ENCODE peak calls at places on chromosomes 7 and 10, in four cellular contexts. F is NCI-H2029 treated with DMSO at 0.1 percent for 48 hours; A is SW480; I is CD8-positive, alpha-beta T cell. H is an unnamed sample.

GRCh38 chr10:34254596-34254995 is 560.5 kb downstream of the PARD3 start:
- DNase-seq in F (no peak), A (peak; percentile 60), I (no peak), H (no peak)

GRCh38 chr10:64636461-64636860 is 1115.3 kb downstream of the REEP3 start:
- DNase-seq in F (no peak), A (no peak), I (no peak), H (no peak)

GRCh38 chr10:36464291-36464690 is 661.1 kb upstream of the ANKRD30A start:
- DNase-seq in F (no peak), A (no peak), I (no peak), H (no peak)

GRCh38 chr7:2810682-2811471 is 33.2 kb downstream of the GNA12 start:
- DNase-seq in F (no peak), A (no peak), I (no peak), H (no peak)

GRCh38 chr10:29998142-29998808 is 61.1 kb downstream of the JCAD start:
- DNase-seq in F (peak; percentile 5), A (peak; percentile 59), I (peak; percentile 60), H (peak; percentile 16)

GRCh38 chr10:77363197-77363596 is 274.4 kb downstream of the KCNMA1 start:
- DNase-seq in F (no peak), A (no peak), I (no peak), H (no peak)

GRCh38 chr10:96743988-96744585 is 23.8 kb upstream of the PIK3AP1 start:
- DNase-seq in F (no peak), A (no peak), I (no peak), H (no peak)

GRCh38 chr7:21507627-21508343 is 35.1 kb upstream of the DNAH11 start:
- DNase-seq in F (peak; percentile 2), A (no peak), I (no peak), H (no peak)

GRCh38 chr7:110534241-110534931 is 556.5 kb upstream of the LRRN3 start:
- DNase-seq in F (no peak), A (no peak), I (no peak), H (no peak)

GRCh38 chr7:83486536-83486935 is 162.4 kb downstream of the SEMA3E start:
- DNase-seq in F (no peak), A (no peak), I (no peak), H (no peak)

GRCh38 chr10:91307489-91307888 is 87.0 kb downstream of the PCGF5 start:
- DNase-seq in F (no peak), A (no peak), I (no peak), H (no peak)

GRCh38 chr10:36018996-36019395 is 376.9 kb upstream of the FZD8 start:
- DNase-seq in F (no peak), A (no peak), I (no peak), H (no peak)

GRCh38 chr7:148480479-148481146 is 110.0 kb upstream of the C7orf33 start:
- DNase-seq in F (no peak), A (no peak), I (no peak), H (no peak)

GRCh38 chr10:90842710-90843109 is 15.1 kb downstream of the HTR7 start:
- DNase-seq in F (no peak), A (no peak), I (no peak), H (no peak)

GRCh38 chr10:102111276-102111675 is 8.9 kb downstream of the LDB1 start:
- DNase-seq in F (no peak), A (no peak), I (no peak), H (no peak)

GRCh38 chr7:1944619-1945210 is 274.6 kb downstream of the ELFN1 start:
- DNase-seq in F (no peak), A (no peak), I (no peak), H (no peak)

GRCh38 chr7:2626498-2627117 is 5.2 kb upstream of the TTYH3 start:
- DNase-seq in F (no peak), A (no peak), I (no peak), H (no peak)

GRCh38 chr7:35697414-35698175 is 2.7 kb upstream of the HERPUD2 start:
- DNase-seq in F (no peak), A (no peak), I (no peak), H (peak; percentile 23)

GRCh38 chr7:47285860-47286491 is 295.9 kb downstream of the TNS3 start:
- DNase-seq in F (no peak), A (no peak), I (no peak), H (peak; percentile 98)

GRCh38 chr10:104080762-104081161 is 4.9 kb downstream of the COL17A1 start:
- DNase-seq in F (peak; percentile 0), A (peak; percentile 56), I (no peak), H (no peak)

GRCh38 chr7:46011059-46011458 is 90.0 kb upstream of the IGFBP3 start:
- DNase-seq in F (no peak), A (no peak), I (no peak), H (no peak)

GRCh38 chr10:49257159-49257558 is 41.8 kb upstream of the C10orf71 start:
- DNase-seq in F (no peak), A (no peak), I (no peak), H (no peak)

GRCh38 chr10:3886666-3887251 is 101.8 kb upstream of the KLF6 start:
- DNase-seq in F (no peak), A (no peak), I (no peak), H (peak; percentile 79)

GRCh38 chr7:3042301-3042700 is 1.4 kb downstream of the CARD11 start:
- DNase-seq in F (no peak), A (no peak), I (no peak), H (no peak)

GRCh38 chr7:148856891-148857290 is 27.2 kb downstream of the EZH2 start:
- DNase-seq in F (no peak), A (no peak), I (no peak), H (no peak)

GRCh38 chr10:48608279-48608681 is 3.4 kb upstream of the ARHGAP22 start:
- DNase-seq in F (no peak), A (peak; percentile 36), I (no peak), H (no peak)

GRCh38 chr7:152760384-152761115 is 998 bp downstream of the ACTR3B start:
- DNase-seq in F (peak; percentile 23), A (peak; percentile 39), I (no peak), H (no peak)

GRCh38 chr7:155580367-155580766 is 34.0 kb upstream of the CNPY1 start:
- DNase-seq in F (no peak), A (peak; percentile 60), I (no peak), H (no peak)

GRCh38 chr10:132096223-132096622 is 30.5 kb downstream of the JAKMIP3 start:
- DNase-seq in F (no peak), A (peak; percentile 93), I (no peak), H (peak; percentile 8)

GRCh38 chr7:116443101-116443523 is 56.4 kb upstream of the CAV2 start:
- DNase-seq in F (no peak), A (peak; percentile 95), I (no peak), H (peak; percentile 81)

GRCh38 chr10:92696606-92697383 is 7.0 kb downstream of the HHEX start:
- DNase-seq in F (no peak), A (no peak), I (no peak), H (no peak)

GRCh38 chr7:50351267-50351666 is 46.8 kb downstream of the IKZF1 start:
- DNase-seq in F (no peak), A (no peak), I (no peak), H (no peak)

GRCh38 chr10:62917475-62918238 is 101.5 kb upstream of the EGR2 start:
- DNase-seq in F (no peak), A (no peak), I (no peak), H (no peak)

GRCh38 chr10:114179148-114179547 is at the start of gene TDRD1:
- DNase-seq in F (no peak), A (no peak), I (no peak), H (no peak)

GRCh38 chr7:105641236-105641810 is 60.0 kb upstream of the EFCAB10 start:
- DNase-seq in F (no peak), A (no peak), I (no peak), H (no peak)

H was measured in BJ.